ENCODE peak calls at places on chromosomes 6 and 20, in seven cellular contexts. N is breast epithelium, T is mammary epithelial cell, X is lung, V is left lung, F is PC-3, Q is astrocyte. O is an unnamed sample.

GRCh38 chr20:62922451-62922921 is 3.8 kb downstream of the DIDO1 start:
- DNase-seq in V (no peak), N (no peak), T (no peak), F (no peak), Q (no peak), X (no peak), O (peak; percentile 62)

GRCh38 chr6:55293116-55293515 is 34.2 kb upstream of the GFRAL start:
- DNase-seq in N (no peak), F (peak; percentile 56), Q (no peak), V (no peak), X (no peak), T (no peak), O (no peak)

GRCh38 chr6:45697605-45698004 is 318.1 kb downstream of the CLIC5 start:
- DNase-seq in Q (peak; percentile 99), X (no peak), N (no peak), V (no peak), T (peak; percentile 94), F (peak; percentile 88), O (no peak)

GRCh38 chr6:3755637-3756515 is 4.4 kb upstream of the PXDC1 start:
- DNase-seq in T (no peak), F (no peak), Q (no peak), X (no peak), V (no peak), N (no peak), O (no peak)

GRCh38 chr6:148507774-148508173 is 165.1 kb downstream of the SASH1 start:
- DNase-seq in N (no peak), V (no peak), Q (peak; percentile 39), T (no peak), X (no peak), F (no peak), O (no peak)

GRCh38 chr6:151675746-151676459 is 131.6 kb upstream of the ESR1 start:
- DNase-seq in X (peak; percentile 64), Q (no peak), V (peak; percentile 72), N (peak; percentile 67), T (peak; percentile 38), F (peak; percentile 67), O (no peak)

GRCh38 chr20:63950701-63951397 is 5.4 kb downstream of the UCKL1 start:
- DNase-seq in F (no peak), X (no peak), N (no peak), V (peak; percentile 66), T (no peak), Q (no peak), O (no peak)

GRCh38 chr6:149158076-149158475 is 159.4 kb upstream of the TAB2 start:
- DNase-seq in T (no peak), X (no peak), Q (no peak), F (no peak), N (no peak), V (no peak), O (no peak)

GRCh38 chr20:51487525-51488279 is 54.8 kb downstream of the NFATC2 start:
- DNase-seq in Q (peak; percentile 91), V (no peak), T (peak; percentile 94), F (peak; percentile 99), X (no peak), N (no peak), O (no peak)

GRCh38 chr6:104603108-104603745 is 256.5 kb downstream of the HACE1 start:
- DNase-seq in N (no peak), T (no peak), X (no peak), F (peak; percentile 39), V (no peak), Q (peak; percentile 7), O (no peak)

GRCh38 chr20:47490795-47491194 is 10.9 kb upstream of the NCOA3 start:
- DNase-seq in V (no peak), T (no peak), N (no peak), X (no peak), F (no peak), Q (no peak), O (no peak)
- H3K4me1 ChIP-seq in V (peaks cover 15% of the 10 kb centered on the region), T (peaks cover 15% of the 10 kb centered on the region), N (peaks cover 11% of the 10 kb centered on the region), X (peaks cover 8% of the 10 kb centered on the region), F (peaks cover 24% of the 10 kb centered on the region), Q (peaks cover 9% of the 10 kb centered on the region), O (peaks cover 6% of the 10 kb centered on the region)

GRCh38 chr20:14667241-14667640 is 329.8 kb upstream of the FLRT3 start:
- DNase-seq in N (no peak), X (no peak), T (no peak), V (no peak), Q (no peak), F (no peak), O (no peak)

DNA sequence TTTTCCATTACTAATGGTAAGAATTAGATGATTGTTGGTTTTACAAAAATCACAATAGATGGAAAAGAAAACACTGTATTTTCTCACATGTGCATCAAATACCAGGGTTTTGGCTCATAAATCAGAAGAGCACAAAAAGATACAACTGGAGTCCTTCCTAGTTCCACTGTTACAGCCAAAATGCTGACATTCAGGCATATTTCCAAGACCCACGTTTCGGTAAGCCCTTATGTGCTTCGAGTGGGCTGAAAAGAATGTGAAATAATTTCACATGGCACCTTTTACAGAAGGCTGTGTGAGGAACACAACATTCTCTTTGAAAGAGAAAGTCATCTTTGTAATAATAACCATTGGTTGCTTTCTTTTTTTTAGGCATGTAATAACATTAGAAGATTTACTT is 326.7 kb upstream of the FLRT3 start:
- DNase-seq in V (no peak), Q (no peak), X (no peak), F (no peak), N (no peak), T (no peak), O (no peak)
- TF ChIP-seq CTCF in V (no peak), Q (no peak), X (no peak), F (no peak), N (no peak), T (no peak), O (no peak)

DNA sequence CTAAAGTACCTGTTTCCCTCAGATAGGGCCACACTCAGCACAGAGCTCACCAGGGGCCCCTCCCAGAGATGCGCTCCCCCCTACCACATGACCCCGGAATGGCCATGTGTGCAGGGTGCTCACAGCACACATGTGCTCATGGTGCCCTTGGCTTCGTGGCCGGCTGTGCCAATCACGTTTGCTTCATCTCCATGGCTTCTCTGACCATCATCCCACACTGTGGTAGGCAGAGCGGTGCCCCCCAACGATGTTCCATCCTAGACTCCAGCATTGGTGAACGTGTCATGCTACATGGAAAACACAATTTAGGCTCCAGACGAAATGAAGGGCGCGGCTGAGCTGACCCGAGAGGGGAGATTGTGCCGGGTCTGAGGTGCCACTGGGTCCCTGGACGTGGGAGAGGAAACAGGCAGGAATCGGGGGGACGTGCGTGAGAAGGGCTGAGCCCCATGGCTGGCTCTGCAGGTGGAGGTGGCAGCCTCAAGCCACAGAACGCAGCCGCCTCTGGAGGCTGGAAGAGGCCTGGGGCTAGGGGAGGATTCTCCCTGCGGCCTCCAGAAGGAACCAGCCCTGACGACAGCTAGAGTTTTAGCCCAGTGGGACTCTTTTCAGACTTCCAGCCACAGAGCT is 126.5 kb downstream of the DLL1 start:
- DNase-seq in Q (no peak), N (peak; percentile 24), T (no peak), F (no peak), X (no peak), V (peak; percentile 51), O (no peak)
- H3K9me3 ChIP-seq in Q (peaks cover 3% of the 10 kb centered on the region), N (no peaks in the 10 kb centered on the region), T (peaks cover 4% of the 10 kb centered on the region), F (no peaks in the 10 kb centered on the region), X (no peaks in the 10 kb centered on the region), V (no peaks in the 10 kb centered on the region), O (no peaks in the 10 kb centered on the region)

DNA sequence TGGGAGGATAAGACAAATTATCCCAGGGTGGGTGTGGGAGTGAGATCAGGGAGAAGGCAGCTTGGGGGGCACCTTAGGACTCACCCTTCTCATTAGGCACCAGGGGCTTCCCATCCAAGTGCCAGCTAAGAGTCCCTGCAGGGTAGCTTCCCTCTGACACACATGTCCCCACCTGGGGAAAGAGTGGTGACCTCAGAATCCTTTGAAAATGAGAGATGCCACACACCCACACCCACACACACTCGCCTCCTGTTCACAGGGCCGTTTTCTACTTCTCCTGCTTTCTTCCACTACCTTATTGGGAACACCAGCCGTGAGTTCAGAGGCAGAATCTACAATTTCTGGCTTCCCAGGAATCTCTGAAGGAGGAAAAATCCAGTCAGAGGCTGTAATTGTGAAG is 1.0 kb downstream of the AGER start:
- DNase-seq in N (no peak), Q (no peak), V (no peak), F (no peak), T (no peak), X (no peak), O (no peak)
- H3K4me1 ChIP-seq in N (peaks cover 10% of the 10 kb centered on the region), Q (peaks cover 11% of the 10 kb centered on the region), V (peaks cover 22% of the 10 kb centered on the region), F (peaks cover 8% of the 10 kb centered on the region), T (no peaks in the 10 kb centered on the region), X (peaks cover 22% of the 10 kb centered on the region), O (no peaks in the 10 kb centered on the region)

GRCh38 chr6:1651362-1651761 is 41.6 kb downstream of the FOXC1 start:
- DNase-seq in V (no peak), T (no peak), X (no peak), Q (no peak), F (no peak), N (no peak), O (no peak)
- TF ChIP-seq CTCF in V (no peak), T (no peak), X (no peak), Q (no peak), F (no peak), N (no peak), O (no peak)

GRCh38 chr20:42705550-42705949 is 484.2 kb downstream of the PTPRT start:
- DNase-seq in V (no peak), N (no peak), Q (no peak), F (no peak), T (no peak), X (no peak), O (no peak)

GRCh38 chr20:42701948-42702347 is 487.8 kb downstream of the PTPRT start:
- DNase-seq in T (no peak), X (no peak), V (no peak), Q (no peak), N (no peak), F (no peak), O (no peak)

GRCh38 chr20:42708261-42708660 is 481.4 kb downstream of the PTPRT start:
- DNase-seq in V (no peak), Q (no peak), T (no peak), N (no peak), F (no peak), X (no peak), O (no peak)

GRCh38 chr20:42703744-42704143 is 486.0 kb downstream of the PTPRT start:
- DNase-seq in V (no peak), Q (no peak), F (no peak), T (no peak), N (no peak), X (no peak), O (no peak)

GRCh38 chr20:42706762-42707161 is 482.9 kb downstream of the PTPRT start:
- DNase-seq in N (no peak), X (no peak), F (no peak), V (no peak), T (no peak), Q (no peak), O (no peak)
- H3K9me3 ChIP-seq in N (peaks cover 8% of the 10 kb centered on the region), X (peaks cover 14% of the 10 kb centered on the region), F (peaks cover 62% of the 10 kb centered on the region), V (peaks cover 35% of the 10 kb centered on the region), T (peaks cover 20% of the 10 kb centered on the region), Q (peaks cover 6% of the 10 kb centered on the region), O (no peaks in the 10 kb centered on the region)

GRCh38 chr20:59158673-59159072 is 4.9 kb upstream of the ZNF831 start:
- DNase-seq in N (no peak), T (no peak), X (no peak), V (no peak), Q (no peak), F (no peak), O (no peak)
- H3K4me1 ChIP-seq in N (no peaks in the 10 kb centered on the region), T (no peaks in the 10 kb centered on the region), X (no peaks in the 10 kb centered on the region), V (no peaks in the 10 kb centered on the region), Q (no peaks in the 10 kb centered on the region), F (no peaks in the 10 kb centered on the region), O (no peaks in the 10 kb centered on the region)

O was measured in prostate gland.